ENCODE peak calls at places on chromosomes 7 and 10, in six cellular contexts. W, N, A, L, S and X are unnamed samples.

GRCh38 chr7:156892086-156892800 is 740 bp downstream of the LMBR1 start:
- DNase-seq in A (no peak), S (peak), W (peak), L (no peak), N (peak), X (peak)

GRCh38 chr7:70317356-70317755 is 719.1 kb downstream of the AUTS2 start:
- DNase-seq in L (no peak), S (no peak), W (no peak), A (no peak), N (peak), X (no peak)

GRCh38 chr10:77713506-77714280 is 76.1 kb upstream of the KCNMA1 start:
- DNase-seq in S (no peak), L (no peak), N (no peak), W (no peak), A (no peak), X (no peak)

GRCh38 chr7:44059219-44060090 is 5.9 kb downstream of the PGAM2 start:
- DNase-seq in W (no peak), A (no peak), S (no peak), N (no peak), L (no peak), X (no peak)

GRCh38 chr7:4268040-4268965 is 413.8 kb upstream of the FOXK1 start:
- DNase-seq in N (no peak), A (no peak), W (no peak), L (no peak), S (no peak), X (peak)

GRCh38 chr10:17859492-17860156 is 50.5 kb downstream of the MRC1 start:
- DNase-seq in L (no peak), A (no peak), W (no peak), S (no peak), N (no peak), X (no peak)

GRCh38 chr10:75469018-75469616 is 37.7 kb downstream of the LRMDA start:
- DNase-seq in A (peak), S (no peak), N (peak), W (no peak), L (peak), X (peak)

GRCh38 chr7:50404392-50404791 is 45.8 kb downstream of the FIGNL1 start:
- DNase-seq in W (no peak), L (no peak), A (no peak), N (no peak), S (no peak), X (no peak)

GRCh38 chr10:100528123-100528884 is 1.4 kb downstream of the NDUFB8 start:
- DNase-seq in W (no peak), L (no peak), A (no peak), N (peak), S (no peak), X (no peak)

GRCh38 chr10:55627526-55628170 is 733.4 kb downstream of the ZWINT start:
- DNase-seq in L (no peak), A (no peak), N (no peak), W (no peak), S (peak), X (no peak)

GRCh38 chr7:106329408-106329807 is 44.6 kb upstream of the NAMPT start:
- DNase-seq in A (no peak), N (no peak), W (no peak), L (no peak), S (no peak), X (no peak)

GRCh38 chr7:45721949-45722598 is 147.9 kb downstream of the ADCY1 start:
- DNase-seq in S (no peak), L (no peak), W (no peak), N (no peak), A (no peak), X (no peak)

GRCh38 chr10:117313641-117314040 is 61.6 kb downstream of the PDZD8 start:
- DNase-seq in W (no peak), A (no peak), L (no peak), S (no peak), N (no peak), X (no peak)

GRCh38 chr10:35347899-35348608 is 11.7 kb downstream of the CCNY start:
- DNase-seq in A (no peak), W (no peak), L (no peak), N (no peak), S (no peak), X (no peak)

DNA sequence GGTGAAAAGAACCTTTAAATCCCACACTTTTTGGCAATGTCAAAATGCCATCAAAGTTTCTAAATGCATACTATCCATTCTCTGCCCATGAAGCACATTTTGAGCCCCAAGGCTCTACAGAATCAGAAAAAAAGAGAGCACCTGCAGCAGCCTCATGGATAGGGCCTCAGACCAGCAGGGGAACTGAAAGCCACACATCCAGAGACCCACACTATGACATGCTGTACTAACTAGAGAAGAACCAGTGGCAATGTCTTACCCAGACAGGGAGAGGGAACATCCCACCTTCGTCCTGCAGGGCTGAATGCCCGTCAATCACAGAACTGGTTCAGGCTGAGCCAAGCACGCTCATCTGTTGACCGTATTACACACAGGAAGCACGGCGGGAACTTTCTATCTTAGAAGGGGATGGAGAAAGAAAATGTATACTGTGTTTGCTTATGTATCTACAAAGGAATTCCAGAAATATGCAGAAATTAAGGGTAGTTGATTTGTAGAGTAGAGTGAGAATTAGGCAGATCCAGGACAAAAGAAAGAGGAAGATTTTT is 237.2 kb downstream of the GLI3 start:
- DNase-seq in W (no peak), N (peak), A (no peak), S (no peak), L (no peak), X (no peak)
- TF ChIP-seq CTCF in W (no peak), N (no peak), A (no peak), S (no peak), L (no peak), X (no peak)

DNA sequence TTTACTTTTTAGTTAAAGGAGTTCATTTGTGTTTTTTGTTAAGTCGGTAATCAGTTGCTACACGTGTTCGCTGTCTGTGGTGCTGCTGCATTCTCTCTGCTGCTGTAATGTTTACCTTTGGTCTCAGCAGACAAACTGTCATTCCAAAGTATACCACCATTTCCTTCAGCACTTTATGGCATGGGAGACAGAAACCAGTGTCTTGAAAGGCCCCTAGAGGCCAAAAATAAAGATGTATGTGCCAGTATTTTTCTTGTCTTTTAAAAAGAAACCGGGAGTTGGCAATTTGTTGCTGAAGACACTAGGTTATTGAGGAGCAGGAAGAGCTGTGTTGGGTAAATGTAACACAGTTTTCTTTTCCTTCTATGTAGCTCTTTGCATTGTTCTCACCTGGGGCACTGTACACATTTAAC is 24.1 kb downstream of the ZNF92 start:
- DNase-seq in N (peak), L (no peak), W (no peak), A (peak), S (no peak), X (no peak)
- TF ChIP-seq CTCF in N (no peak), L (no peak), W (no peak), A (peak), S (no peak), X (no peak)

DNA sequence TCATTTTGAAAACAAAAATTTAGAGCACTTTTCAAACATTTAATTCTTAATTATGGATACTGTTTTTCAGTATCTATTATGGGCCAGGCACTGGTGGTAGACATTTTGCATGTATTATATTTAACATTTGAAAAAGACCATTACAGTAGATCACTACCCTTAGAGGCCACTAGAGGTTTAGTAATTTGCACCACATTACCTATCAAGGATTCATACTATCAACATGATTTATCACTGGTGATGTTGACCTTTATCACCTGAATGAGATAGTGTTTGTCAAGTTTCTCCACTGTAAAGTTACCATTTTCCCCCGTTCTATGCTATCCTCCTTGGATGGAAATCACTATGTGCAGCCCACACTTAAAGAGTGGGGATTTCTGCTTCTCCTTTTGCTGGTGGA is 4.4 kb upstream of the SNX13 start:
- DNase-seq in N (no peak), W (no peak), S (no peak), L (no peak), A (no peak), X (no peak)
- TF ChIP-seq CTCF in N (peak), W (peak), S (peak), L (no peak), A (peak), X (no peak)

DNA sequence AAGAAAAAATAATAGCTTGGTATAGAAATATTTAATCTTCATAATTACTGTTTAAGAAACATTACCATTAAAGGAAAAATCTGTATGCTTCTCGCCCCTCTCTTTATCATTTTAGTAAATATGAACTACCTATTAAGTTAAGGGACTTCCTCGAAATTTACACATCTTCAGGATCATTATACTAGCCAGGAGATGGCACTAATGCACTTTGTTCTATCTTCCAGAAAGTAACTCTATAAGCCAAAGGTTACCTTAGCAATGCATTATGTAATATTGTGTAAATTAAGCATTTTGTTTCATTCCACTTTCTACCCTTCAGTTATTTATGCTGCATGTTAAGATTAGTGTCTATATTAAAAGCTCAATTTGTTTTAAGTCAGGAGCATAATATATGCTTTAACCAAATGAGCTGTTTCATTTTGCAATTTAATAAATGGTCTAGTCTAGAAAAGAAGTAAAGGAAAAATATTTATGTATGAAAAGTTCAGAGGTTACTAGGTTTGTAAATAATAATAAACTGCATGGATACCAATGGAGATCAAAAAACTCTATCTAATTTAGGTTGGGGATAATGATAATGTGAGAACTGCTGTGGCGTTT is 128.4 kb downstream of the ANKRD7 start:
- DNase-seq in N (peak), L (no peak), W (no peak), A (no peak), S (no peak), X (peak)
- TF ChIP-seq CTCF in N (peak), L (no peak), W (no peak), A (no peak), S (peak), X (peak)

DNA sequence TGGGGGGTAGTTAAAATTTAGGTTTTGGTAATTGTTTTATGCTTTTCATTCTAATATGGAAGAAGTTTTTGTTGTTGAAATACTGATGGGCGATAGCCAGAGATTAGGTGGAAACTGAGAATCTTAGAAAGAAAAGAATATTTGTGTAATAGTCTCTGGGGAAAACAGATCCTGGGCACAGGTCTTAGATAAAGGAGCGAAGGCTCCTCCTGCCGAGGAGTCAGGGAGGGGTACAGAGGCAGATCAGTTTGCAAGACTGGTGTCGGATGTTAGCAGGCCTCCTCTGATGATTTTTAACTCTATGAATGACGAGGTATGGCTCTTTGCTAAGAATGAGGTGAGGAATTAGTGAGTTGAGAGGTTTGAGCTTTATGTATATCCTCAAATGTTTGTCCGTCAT is 339.7 kb downstream of the HGF start:
- DNase-seq in N (peak), W (no peak), L (no peak), S (no peak), A (no peak), X (no peak)
- TF ChIP-seq CTCF in N (peak), W (no peak), L (no peak), S (no peak), A (no peak), X (no peak)

GRCh38 chr7:132518102-132518838 is 58.0 kb downstream of the PLXNA4 start:
- DNase-seq in S (peak), W (no peak), L (no peak), A (no peak), N (no peak), X (peak)
- TF ChIP-seq CTCF in S (peak), W (peak), L (no peak), A (peak), N (peak), X (peak)

DNA sequence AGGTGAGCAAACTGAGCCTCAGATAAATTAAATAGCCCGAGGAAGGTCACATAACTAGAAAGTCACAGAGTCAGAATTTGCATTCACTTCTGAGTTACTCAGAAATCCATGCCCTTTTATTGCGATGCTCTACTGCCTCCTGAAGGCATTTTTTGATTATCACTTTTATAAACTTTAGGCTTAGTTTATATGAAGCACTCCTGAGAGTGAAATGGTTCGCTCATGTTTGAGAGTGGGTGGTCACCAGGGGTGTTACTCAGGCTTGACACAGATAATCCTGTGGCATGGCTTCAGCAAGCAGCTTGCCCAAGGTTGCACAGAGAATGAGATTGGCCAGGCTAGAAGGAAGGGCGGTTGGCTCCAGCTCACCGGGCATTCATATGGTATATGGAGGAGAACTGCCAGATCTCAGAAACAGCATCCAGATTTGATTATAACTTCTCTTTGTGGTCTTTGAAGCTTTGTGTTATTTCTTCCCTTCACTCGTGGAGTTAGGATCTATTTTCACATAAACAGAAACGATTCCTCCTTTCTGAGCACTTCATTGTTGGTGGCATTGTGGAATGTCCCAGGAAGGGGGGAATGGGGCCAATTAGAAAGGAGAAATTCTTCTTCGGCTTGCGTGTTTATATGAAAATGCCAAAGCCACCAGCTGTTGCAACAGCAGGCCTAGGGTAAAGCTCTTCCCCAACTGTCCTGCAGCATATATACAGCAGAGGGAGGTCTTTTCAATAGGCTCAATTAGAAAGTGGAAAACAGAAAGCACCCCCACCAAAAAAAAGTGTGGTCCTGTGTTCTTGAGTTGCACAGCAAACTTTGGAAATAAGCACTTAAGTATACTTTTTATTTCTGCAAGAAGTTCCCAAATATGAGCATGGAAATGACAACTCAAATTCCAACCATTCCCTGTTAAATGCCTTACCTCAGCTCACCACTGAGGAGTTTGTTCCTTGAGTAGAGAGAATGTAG is 628.8 kb downstream of the SUGCT start:
- DNase-seq in A (peak), S (no peak), L (no peak), W (no peak), N (peak), X (peak)
- TF ChIP-seq CTCF in A (peak), S (no peak), L (no peak), W (no peak), N (peak), X (peak)

DNA sequence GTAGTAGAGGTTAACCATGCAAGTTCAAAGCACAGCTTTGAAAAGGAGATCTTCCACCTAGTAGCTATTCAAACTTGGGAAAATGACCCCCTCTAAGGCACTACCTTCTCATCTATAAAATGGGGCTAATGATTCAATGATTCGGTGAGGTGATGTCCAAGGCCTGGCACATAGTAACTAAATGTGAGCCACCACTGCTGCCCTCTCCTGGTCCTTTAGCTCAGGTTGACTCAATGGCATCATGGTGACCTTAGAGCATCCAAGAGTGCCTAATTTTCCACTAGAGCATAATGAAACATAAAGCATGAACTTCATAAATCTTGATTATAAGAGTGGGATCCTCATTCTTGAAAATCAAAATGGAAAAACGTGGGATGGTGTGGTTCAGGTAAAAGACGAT is 16.3 kb upstream of the PLCE1 start:
- DNase-seq in N (no peak), L (no peak), W (no peak), S (no peak), A (no peak), X (no peak)
- TF ChIP-seq CTCF in N (no peak), L (no peak), W (no peak), S (no peak), A (peak), X (no peak)

DNA sequence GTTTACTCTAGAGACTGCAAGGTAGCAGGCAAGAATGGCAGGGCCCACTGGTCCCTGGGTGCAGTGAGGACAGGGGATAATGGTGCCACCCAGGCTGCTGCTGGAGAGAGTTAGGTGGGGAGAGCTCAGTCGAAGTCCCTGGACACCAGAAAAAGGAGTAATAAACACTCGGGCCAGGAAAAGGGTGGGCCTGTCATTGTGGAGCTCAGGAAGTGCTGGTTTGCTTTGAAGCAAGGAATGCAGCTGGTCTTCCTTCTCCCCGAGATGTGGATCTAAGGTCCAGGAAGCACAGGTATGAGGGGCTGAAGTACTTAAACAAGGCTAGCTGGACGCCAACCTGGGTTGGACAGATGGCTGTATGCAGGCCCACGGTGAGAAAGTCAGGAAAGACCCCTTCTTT is 75.2 kb upstream of the JCAD start:
- DNase-seq in S (no peak), N (no peak), L (no peak), A (no peak), W (no peak), X (no peak)
- TF ChIP-seq CTCF in S (no peak), N (no peak), L (no peak), A (no peak), W (no peak), X (no peak)

DNA sequence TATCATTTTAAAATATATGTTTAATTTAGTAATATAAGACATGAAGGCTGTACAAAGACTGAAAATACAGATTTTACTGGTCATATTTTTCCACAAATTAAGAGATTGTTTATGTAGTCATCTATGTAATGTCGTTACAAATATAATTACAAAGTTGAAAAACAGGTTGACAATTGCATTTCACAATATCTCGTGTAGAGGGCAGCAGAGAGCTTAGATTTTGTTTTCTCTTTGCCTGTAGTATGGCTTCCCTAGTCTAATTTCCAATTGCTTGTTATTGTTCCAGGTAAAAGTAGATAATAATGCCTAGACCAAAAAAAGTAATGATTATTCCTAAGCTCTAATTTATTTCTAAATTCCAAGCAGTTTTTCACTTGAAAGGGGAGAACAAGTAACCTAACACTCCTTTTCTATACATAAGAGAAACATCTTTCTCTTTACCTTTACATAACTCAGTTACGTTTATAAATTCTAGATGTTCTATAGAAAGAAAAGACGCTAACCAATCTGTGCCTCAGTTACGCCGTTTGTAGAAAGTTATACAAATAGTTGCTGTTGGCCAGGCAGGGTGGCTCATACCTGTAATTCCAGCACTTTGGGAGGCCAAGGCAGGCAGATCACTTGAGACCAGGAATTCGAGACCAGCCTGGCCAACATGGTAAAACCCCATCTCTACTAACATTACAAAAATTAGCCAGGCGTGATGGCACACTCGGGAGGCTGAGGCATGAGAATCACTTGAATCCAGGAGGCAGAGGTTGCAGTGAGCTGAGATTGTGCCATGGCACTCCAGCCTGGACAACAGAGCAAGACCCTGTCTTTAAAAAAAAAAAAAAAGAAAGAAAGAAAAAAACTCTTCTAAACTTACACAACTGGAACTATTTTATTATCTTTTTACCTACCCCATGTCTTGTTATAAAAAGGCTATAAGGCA is 30.0 kb downstream of the NET1 start:
- DNase-seq in L (peak), N (peak), S (peak), A (peak), W (no peak), X (peak)
- TF ChIP-seq CTCF in L (peak), N (peak), S (peak), A (peak), W (peak), X (peak)